ENCODE peak calls at places on chromosomes 13 and 19, in nine cellular contexts. R is NCI-H460; A is AG04450; U is hypothalamus; T is stimulated activated CD8-positive, alpha-beta memory T cell treated with anti-CD3 and anti-CD28 coated beads, Interleukin-12 subunit alpha, Interleukin-12 subunit beta, amount 100 ng/mL, for 4 hours; W is T-cell; Z is activated T-helper 2 cell treated with anti-CD3 and anti-CD28 coated beads, Interferon-gamma antibody, Interleukin-2, Interleukin-4, amounts not matched to agents 10 μg/mL and 5 μg/mL and 100 μg/mL, durations not matched to agents 14 hours and 24 hours and 36 hours; Q is C1 segment of cervical spinal cord; Y is activated T-cell treated with anti-CD3 and anti-CD28 coated beads for 24 hours. X is an unnamed sample.

GRCh38 chr13:43196171-43196611 is 172.8 kb downstream of the DNAJC15 start:
- DNase-seq in Y (no peak), Q (no peak), R (no peak), U (no peak), A (no peak), Z (no peak), T (no peak), W (no peak), X (no peak)

GRCh38 chr13:93227906-93228801 is 1.5 kb downstream of the GPC6 start:
- DNase-seq in W (no peak), Z (no peak), Q (peak; percentile 78), A (no peak), T (no peak), Y (no peak), R (no peak), U (peak; percentile 18), X (no peak)

GRCh38 chr19:46746281-46746965 is at the start of gene STRN4:
- DNase-seq in R (peak; percentile 33), A (no peak), U (peak; percentile 26), Y (peak; percentile 46), W (peak; percentile 25), Q (peak; percentile 49), Z (peak; percentile 38), T (peak; percentile 51), X (peak; percentile 63)

GRCh38 chr13:97875218-97875617 is 78.3 kb upstream of the IPO5 start:
- DNase-seq in Q (no peak), R (no peak), U (no peak), Y (no peak), Z (no peak), A (no peak), W (no peak), T (no peak), X (no peak)

GRCh38 chr13:30331331-30331771 is 24.0 kb upstream of the KATNAL1 start:
- DNase-seq in U (no peak), Z (no peak), Q (peak; percentile 62), R (no peak), Y (no peak), T (no peak), W (no peak), A (no peak), X (no peak)

GRCh38 chr13:96781141-96781540 is 213.1 kb downstream of the OXGR1 start:
- DNase-seq in U (peak; percentile 31), R (no peak), Y (no peak), T (no peak), A (no peak), Q (peak; percentile 72), Z (no peak), W (no peak), X (no peak)

GRCh38 chr13:49220035-49220855 is at the start of gene MLNR:
- DNase-seq in A (no peak), Y (no peak), T (no peak), W (no peak), U (no peak), Q (no peak), Z (peak; percentile 22), R (peak; percentile 35), X (no peak)

GRCh38 chr13:99639126-99639525 is 137.9 kb downstream of the TM9SF2 start:
- DNase-seq in Y (no peak), T (no peak), U (no peak), A (no peak), Z (no peak), Q (no peak), R (no peak), W (no peak), X (no peak)

GRCh38 chr13:44758595-44759221 is 182.6 kb upstream of the TSC22D1 start:
- DNase-seq in U (no peak), Q (no peak), A (peak; percentile 87), R (peak; percentile 3), W (no peak), T (no peak), Z (no peak), Y (no peak), X (no peak)

GRCh38 chr13:59259416-59260000 is 904.2 kb downstream of the DIAPH3 start:
- DNase-seq in U (no peak), A (no peak), Y (no peak), T (no peak), W (no peak), Q (no peak), R (no peak), Z (no peak), X (no peak)

GRCh38 chr19:15304140-15304705 is 28.1 kb downstream of the BRD4 start:
- DNase-seq in A (no peak), W (no peak), Q (no peak), R (peak; percentile 70), T (no peak), Z (no peak), U (no peak), Y (no peak), X (no peak)

GRCh38 chr19:31676271-31677004 is 327.2 kb upstream of the TSHZ3 start:
- DNase-seq in Y (no peak), U (no peak), Z (no peak), R (no peak), A (no peak), W (no peak), Q (no peak), T (no peak), X (no peak)

GRCh38 chr13:38868870-38869269 is 121.8 kb downstream of the STOML3 start:
- DNase-seq in Y (no peak), A (no peak), R (no peak), Q (no peak), Z (no peak), U (no peak), W (no peak), T (no peak), X (no peak)

GRCh38 chr19:13060233-13060963 is 42.3 kb downstream of the LYL1 start:
- DNase-seq in T (no peak), R (no peak), A (no peak), Z (no peak), W (no peak), Y (no peak), Q (peak; percentile 67), U (peak; percentile 55), X (no peak)

GRCh38 chr19:1377965-1378785 is 5.5 kb upstream of the NDUFS7 start:
- DNase-seq in W (no peak), R (no peak), Z (no peak), Q (no peak), T (no peak), U (no peak), A (no peak), Y (no peak), X (no peak)

GRCh38 chr13:112112534-112113276 is 45.8 kb downstream of the SOX1 start:
- DNase-seq in A (no peak), Y (no peak), R (no peak), Z (no peak), U (no peak), T (no peak), Q (no peak), W (no peak), X (no peak)

GRCh38 chr13:48896312-48896711 is 79.4 kb upstream of the FNDC3A start:
- DNase-seq in U (no peak), Q (no peak), R (no peak), W (no peak), Y (no peak), Z (no peak), T (no peak), A (peak; percentile 38), X (no peak)

GRCh38 chr19:45218887-45219780 is 26.1 kb downstream of the EXOC3L2 start:
- DNase-seq in R (no peak), Y (no peak), A (no peak), Q (no peak), U (no peak), Z (no peak), T (no peak), W (no peak), X (no peak)

GRCh38 chr13:91133941-91134772 is 213.3 kb upstream of the MIR17HG start:
- DNase-seq in A (peak; percentile 4), U (peak; percentile 1), Z (no peak), Q (peak; percentile 14), R (peak; percentile 64), Y (peak; percentile 6), W (no peak), T (no peak), X (no peak)

GRCh38 chr19:10615429-10616023 is 9.8 kb upstream of the SLC44A2 start:
- DNase-seq in U (no peak), Z (no peak), Y (no peak), T (no peak), R (no peak), Q (no peak), A (no peak), W (no peak), X (no peak)

GRCh38 chr13:92460479-92460878 is 766.1 kb upstream of the GPC6 start:
- DNase-seq in W (no peak), T (no peak), Q (no peak), U (no peak), Y (no peak), A (no peak), Z (no peak), R (no peak), X (no peak)

GRCh38 chr19:13189600-13189999 is 39.4 kb downstream of the IER2 start:
- DNase-seq in A (no peak), U (no peak), R (no peak), Q (no peak), Y (no peak), Z (no peak), W (no peak), T (no peak), X (no peak)

GRCh38 chr13:79547821-79548220 is 66.9 kb downstream of the NDFIP2 start:
- DNase-seq in Y (no peak), Q (no peak), T (no peak), Z (no peak), R (no peak), U (no peak), A (no peak), W (no peak), X (no peak)

GRCh38 chr13:69706807-69707206 is 400.8 kb upstream of the ATXN8OS start:
- DNase-seq in A (no peak), Y (no peak), T (no peak), R (no peak), W (no peak), Q (no peak), Z (no peak), U (no peak), X (no peak)

GRCh38 chr13:42076309-42076713 is 27.9 kb downstream of the DGKH start:
- DNase-seq in Z (no peak), U (no peak), Y (no peak), Q (no peak), W (no peak), T (no peak), A (no peak), R (no peak), X (no peak)

X was measured in stimulated activated naive CD4-positive, alpha-beta T cell.